ENCODE peak calls at places on chromosomes 6 and 20, in five cellular contexts. V is activated naive CD8-positive, alpha-beta T cell treated with anti-CD3 and anti-CD28 coated beads for 36 hours; N is left ventricle myocardium inferior; C is GM04504; O is cardiac fibroblast. X is an unnamed sample.

GRCh38 chr20:20364747-20365558 is 3.0 kb upstream of the INSM1 start:
- DNase-seq in O (no peak), N (no peak), C (no peak), V (peak), X (no peak)

GRCh38 chr6:33215761-33216649 is 7.7 kb downstream of the RING1 start:
- DNase-seq in V (no peak), C (no peak), N (no peak), O (no peak), X (no peak)

GRCh38 chr6:136344420-136344819 is 54.8 kb upstream of the BCLAF1 start:
- DNase-seq in O (peak), C (peak), V (no peak), N (no peak), X (no peak)

GRCh38 chr6:14365393-14365792 is 247.8 kb downstream of the CD83 start:
- DNase-seq in N (no peak), V (no peak), C (no peak), O (peak), X (no peak)

GRCh38 chr20:20820104-20820503 is 107.7 kb upstream of the RALGAPA2 start:
- DNase-seq in N (no peak), C (no peak), O (peak), V (no peak), X (no peak)

GRCh38 chr6:169691260-169691659 is 10.6 kb downstream of the WDR27 start:
- DNase-seq in V (no peak), N (no peak), C (no peak), O (no peak), X (no peak)

GRCh38 chr6:47134476-47135189 is 92.5 kb upstream of the ADGRF1 start:
- DNase-seq in V (no peak), O (peak), C (peak), N (no peak), X (peak)

GRCh38 chr6:146770965-146771735 is 172.4 kb downstream of the ADGB start:
- DNase-seq in O (no peak), N (peak), V (peak), C (no peak), X (no peak)

GRCh38 chr6:114342086-114342825 is 567 bp downstream of the HS3ST5 start:
- DNase-seq in N (no peak), C (no peak), O (peak), V (peak), X (peak)

GRCh38 chr20:47330933-47331708 is 25.4 kb downstream of the ZMYND8 start:
- DNase-seq in V (no peak), O (peak), C (peak), N (no peak), X (peak)

GRCh38 chr6:166997768-166998255 is 1.4 kb upstream of the CEP43 start:
- DNase-seq in V (peak), N (peak), O (peak), C (peak), X (peak)

GRCh38 chr6:44072959-44073611 is 54.2 kb downstream of the MRPL14 start:
- DNase-seq in N (peak), C (peak), O (peak), V (peak), X (peak)

GRCh38 chr6:138795809-138796469 is at the start of gene ECT2L:
- DNase-seq in O (peak), C (no peak), N (peak), V (peak), X (peak)

GRCh38 chr6:130381459-130382380 is 15.9 kb downstream of the TMEM200A start:
- DNase-seq in C (no peak), O (no peak), N (no peak), V (no peak), X (no peak)

GRCh38 chr6:79672631-79673065 is 41.5 kb downstream of the SH3BGRL2 start:
- DNase-seq in C (no peak), O (peak), V (no peak), N (no peak), X (peak)

GRCh38 chr20:44218441-44218840 is 7.9 kb upstream of the OSER1 start:
- DNase-seq in N (no peak), C (no peak), V (peak), O (no peak), X (no peak)

GRCh38 chr20:3276400-3277015 is 37.5 kb upstream of the SLC4A11 start:
- DNase-seq in N (no peak), C (no peak), O (peak), V (no peak), X (peak)

GRCh38 chr6:151289399-151290007 is 49.7 kb downstream of the AKAP12 start:
- DNase-seq in V (no peak), C (no peak), O (no peak), N (no peak), X (no peak)

GRCh38 chr20:60694763-60695162 is 557.3 kb upstream of the CDH4 start:
- DNase-seq in V (no peak), O (no peak), N (no peak), C (peak), X (no peak)

GRCh38 chr6:114344216-114344970 is 1.6 kb upstream of the HS3ST5 start:
- DNase-seq in N (no peak), V (no peak), C (no peak), O (no peak), X (no peak)